ENCODE peak calls at places on chromosomes 4 and X, in ten cellular contexts. F, S, G, P, M, U, T, X, C and B are unnamed samples.

GRCh38 chr4:41797260-41797659 is 48.7 kb upstream of the PHOX2B start:
- DNase-seq in S (no peak), G (no peak), M (no peak), U (no peak), X (no peak), P (no peak), T (no peak), F (no peak), C (no peak), B (no peak)

GRCh38 chrX:135340827-135341226 is 31.5 kb downstream of the ETDC start:
- DNase-seq in P (no peak), C (no peak), X (peak), G (no peak), M (no peak), F (peak), S (peak), T (no peak), U (no peak), B (no peak)

GRCh38 chrX:153932220-153932915 is 2.5 kb downstream of the NAA10 start:
- DNase-seq in G (no peak), C (no peak), X (no peak), P (no peak), F (no peak), S (no peak), T (no peak), M (no peak), U (no peak), B (no peak)

GRCh38 chrX:23662853-23663252 is 4.4 kb upstream of the PRDX4 start:
- DNase-seq in F (peak), T (no peak), X (peak), P (no peak), C (no peak), S (peak), M (peak), U (no peak), G (no peak), B (peak)

GRCh38 chrX:20511792-20512191 is 245.1 kb upstream of the RPS6KA3 start:
- DNase-seq in S (no peak), C (no peak), M (no peak), G (no peak), U (no peak), T (no peak), X (no peak), P (no peak), F (no peak), B (no peak)

GRCh38 chrX:4253092-4253491 is 539.6 kb upstream of the PRKX start:
- DNase-seq in T (no peak), S (no peak), U (no peak), G (no peak), P (no peak), C (no peak), X (no peak), M (no peak), F (no peak), B (no peak)

GRCh38 chr4:88818650-88819470 is 121.2 kb upstream of the NAP1L5 start:
- DNase-seq in M (peak), C (peak), F (peak), G (peak), P (peak), S (peak), T (no peak), U (peak), X (peak), B (peak)

GRCh38 chrX:100895365-100896075 is 21.4 kb upstream of the NOX1 start:
- DNase-seq in S (peak), T (no peak), P (peak), C (peak), M (peak), G (peak), U (peak), X (peak), F (peak), B (peak)

GRCh38 chrX:113399501-113400192 is 559.0 kb upstream of the AMOT start:
- DNase-seq in U (no peak), C (no peak), S (no peak), X (peak), M (no peak), T (no peak), P (no peak), G (peak), F (peak), B (no peak)

GRCh38 chrX:39459204-39459603 is 638.6 kb downstream of the BCOR start:
- DNase-seq in F (no peak), S (no peak), X (no peak), U (no peak), T (no peak), C (no peak), P (no peak), M (no peak), G (no peak), B (no peak)

GRCh38 chr4:40199179-40199670 is 2.4 kb downstream of the RHOH start:
- DNase-seq in U (no peak), G (no peak), X (no peak), S (no peak), F (no peak), P (no peak), M (no peak), C (no peak), T (no peak), B (no peak)

GRCh38 chr4:12170308-12170707 is 741.6 kb upstream of the HS3ST1 start:
- DNase-seq in U (no peak), T (no peak), M (no peak), C (no peak), F (no peak), S (no peak), G (no peak), X (no peak), P (no peak), B (no peak)

GRCh38 chr4:7703669-7704068 is 236.0 kb downstream of the AFAP1 start:
- DNase-seq in M (no peak), S (no peak), T (no peak), U (no peak), C (no peak), X (no peak), P (no peak), G (no peak), F (no peak), B (no peak)

GRCh38 chr4:7705602-7706001 is 234.1 kb downstream of the AFAP1 start:
- DNase-seq in C (no peak), F (no peak), G (no peak), T (no peak), P (no peak), X (no peak), M (no peak), S (no peak), U (no peak), B (no peak)

GRCh38 chr4:7704091-7704490 is 235.6 kb downstream of the AFAP1 start:
- DNase-seq in C (no peak), P (no peak), G (no peak), F (no peak), S (no peak), T (no peak), U (no peak), X (no peak), M (no peak), B (no peak)

GRCh38 chr4:7704625-7705024 is 235.0 kb downstream of the AFAP1 start:
- DNase-seq in P (no peak), S (no peak), G (no peak), M (no peak), X (no peak), T (no peak), C (no peak), U (no peak), F (no peak), B (no peak)

DNA sequence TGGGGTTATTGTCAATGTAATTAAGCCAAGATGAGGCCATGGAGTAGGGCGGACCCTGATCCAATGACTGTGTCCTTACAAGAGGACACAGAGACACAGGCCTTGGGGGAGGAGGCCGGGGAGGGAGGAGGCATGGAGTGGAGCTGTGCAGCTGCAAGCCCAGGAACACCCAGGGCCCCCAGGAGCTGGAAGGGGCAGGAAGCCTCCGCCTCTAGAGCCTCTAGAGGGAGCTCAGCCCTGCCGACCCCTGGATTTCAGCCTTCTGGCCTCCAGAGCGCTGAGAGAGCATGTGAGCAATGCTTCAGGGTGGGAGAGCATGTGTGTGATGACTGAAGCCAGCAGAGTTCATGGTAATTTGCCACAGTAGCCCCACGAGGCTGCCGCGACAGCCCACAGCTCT is 234.6 kb downstream of the AFAP1 start:
- DNase-seq in M (no peak), U (peak), S (no peak), T (no peak), P (no peak), F (no peak), C (no peak), G (no peak), X (peak), B (no peak)
- TF ChIP-seq CTCF in M (no peak), U (no peak), S (no peak), T (no peak), P (no peak), F (no peak), C (peak), G (no peak), X (no peak), B (no peak)

DNA sequence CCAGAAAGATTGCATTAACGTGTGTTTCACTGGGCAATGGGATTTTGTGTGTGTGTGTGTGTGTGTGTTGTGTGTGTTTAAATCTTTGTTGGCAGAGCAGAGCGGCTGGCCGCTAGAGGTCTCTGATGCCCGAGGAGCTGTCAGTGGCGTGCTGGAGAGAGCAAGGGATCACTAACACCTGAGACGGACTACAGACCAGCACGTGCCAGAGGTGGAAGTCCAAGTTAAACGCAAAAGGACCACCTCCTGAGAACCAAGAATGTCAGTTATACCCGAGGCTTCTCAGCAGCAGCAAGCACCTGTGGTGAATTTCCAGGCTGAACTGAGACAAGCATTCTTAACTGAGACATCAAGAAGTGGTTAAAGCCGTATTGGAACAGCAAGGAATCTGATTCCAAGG is 9.0 kb upstream of the SLC25A14 start:
- DNase-seq in S (peak), T (no peak), U (peak), F (peak), P (peak), X (peak), M (peak), G (peak), C (peak), B (peak)
- TF ChIP-seq CTCF in S (peak), T (no peak), U (peak), F (peak), P (no peak), X (peak), M (peak), G (peak), C (peak), B (peak)

GRCh38 chr4:6609415-6610079 is 30.9 kb upstream of the MRFAP1 start:
- DNase-seq in S (no peak), T (no peak), C (no peak), X (no peak), F (no peak), M (no peak), U (no peak), G (no peak), P (no peak), B (no peak)

GRCh38 chr4:6613676-6614651 is 26.5 kb upstream of the MRFAP1 start:
- DNase-seq in X (no peak), F (no peak), C (no peak), U (no peak), G (no peak), T (no peak), M (no peak), S (no peak), P (no peak), B (no peak)

GRCh38 chr4:6612961-6613675 is 27.4 kb upstream of the MRFAP1 start:
- DNase-seq in U (no peak), X (no peak), C (no peak), F (no peak), T (no peak), G (no peak), M (no peak), P (no peak), S (no peak), B (no peak)

GRCh38 chr4:6608758-6609414 is 31.6 kb upstream of the MRFAP1 start:
- DNase-seq in U (peak), M (no peak), T (no peak), X (no peak), F (no peak), C (peak), P (peak), S (no peak), G (no peak), B (no peak)

GRCh38 chr4:6610856-6611430 is 29.5 kb upstream of the MRFAP1 start:
- DNase-seq in P (no peak), U (no peak), S (no peak), C (no peak), M (no peak), X (no peak), G (no peak), T (no peak), F (no peak), B (no peak)
- TF ChIP-seq CTCF in P (no peak), U (no peak), S (no peak), C (no peak), M (no peak), X (no peak), G (no peak), T (no peak), F (no peak), B (no peak)

DNA sequence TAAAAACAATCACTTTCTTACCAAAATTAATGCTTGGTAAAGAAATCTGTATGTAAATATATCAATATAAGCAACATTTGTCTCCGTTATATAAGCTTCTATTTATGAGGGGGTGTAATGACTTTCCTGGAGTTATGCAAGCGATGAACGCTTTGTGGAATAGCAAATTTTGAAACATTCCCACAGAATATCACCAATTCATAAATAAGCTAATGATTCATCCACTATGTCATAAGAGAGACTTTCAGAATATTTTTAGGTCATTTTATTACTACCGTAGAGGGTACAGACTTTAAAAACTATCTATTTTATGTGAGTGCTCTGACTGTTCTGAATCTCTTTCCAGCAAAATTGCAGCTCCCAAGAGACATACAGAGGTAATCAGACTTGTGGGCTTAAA is 179.5 kb upstream of the FTHL17 start:
- DNase-seq in X (no peak), F (peak), U (no peak), P (no peak), G (no peak), C (no peak), T (no peak), M (no peak), S (peak), B (peak)
- TF ChIP-seq CTCF in X (no peak), F (no peak), U (no peak), P (no peak), G (no peak), C (no peak), T (no peak), M (no peak), S (no peak), B (no peak)

GRCh38 chrX:18410038-18410437 is 15.4 kb upstream of the CDKL5 start:
- DNase-seq in U (no peak), T (no peak), F (peak), M (peak), X (peak), G (peak), P (no peak), C (peak), S (peak), B (peak)
- TF ChIP-seq CTCF in U (no peak), T (no peak), F (peak), M (peak), X (peak), G (peak), P (no peak), C (peak), S (peak), B (peak)

DNA sequence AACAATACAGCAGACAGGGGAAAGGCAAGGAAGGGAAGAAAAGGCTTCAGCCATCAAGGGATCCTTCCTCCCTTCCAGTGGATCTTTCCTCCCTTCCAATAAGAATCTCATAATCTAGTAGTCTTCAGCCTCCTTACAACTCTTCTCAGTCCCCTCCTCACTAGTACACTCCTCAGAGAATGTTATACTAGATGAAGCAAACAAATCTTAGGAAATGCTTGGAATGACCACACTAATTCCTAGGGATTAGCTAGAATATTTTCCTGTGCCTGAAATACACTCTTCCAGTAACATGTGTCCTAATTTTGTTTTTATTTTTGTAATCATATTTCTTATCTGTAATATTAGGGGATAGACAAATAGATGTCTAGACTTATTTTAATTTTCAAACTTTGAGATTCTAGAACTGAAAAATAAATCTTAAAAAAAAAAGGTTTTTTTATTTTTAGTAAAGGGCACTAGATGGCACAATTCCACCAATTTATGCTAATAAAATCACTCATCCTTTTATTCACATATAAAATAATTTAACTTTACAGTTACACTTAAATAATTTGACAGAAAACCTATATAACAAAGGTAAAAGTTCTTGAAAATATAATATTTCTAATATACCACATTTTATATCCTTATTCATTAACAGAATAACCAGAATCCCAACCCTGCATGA is 7.0 kb upstream of the STPG2 start:
- DNase-seq in T (no peak), X (peak), M (peak), P (no peak), S (peak), F (peak), C (no peak), U (no peak), G (no peak), B (peak)
- TF ChIP-seq CTCF in T (no peak), X (no peak), M (no peak), P (peak), S (peak), F (peak), C (no peak), U (no peak), G (peak), B (peak)

GRCh38 chr4:180462116-180462515 is 1781.1 kb upstream of the TENM3 start:
- DNase-seq in T (no peak), U (no peak), M (no peak), G (no peak), C (no peak), F (no peak), X (no peak), S (no peak), P (no peak), B (no peak)

GRCh38 chr4:180455226-180455625 is 1788.0 kb upstream of the TENM3 start:
- DNase-seq in S (no peak), U (no peak), C (no peak), F (no peak), P (no peak), T (no peak), M (peak), X (no peak), G (no peak), B (no peak)

DNA sequence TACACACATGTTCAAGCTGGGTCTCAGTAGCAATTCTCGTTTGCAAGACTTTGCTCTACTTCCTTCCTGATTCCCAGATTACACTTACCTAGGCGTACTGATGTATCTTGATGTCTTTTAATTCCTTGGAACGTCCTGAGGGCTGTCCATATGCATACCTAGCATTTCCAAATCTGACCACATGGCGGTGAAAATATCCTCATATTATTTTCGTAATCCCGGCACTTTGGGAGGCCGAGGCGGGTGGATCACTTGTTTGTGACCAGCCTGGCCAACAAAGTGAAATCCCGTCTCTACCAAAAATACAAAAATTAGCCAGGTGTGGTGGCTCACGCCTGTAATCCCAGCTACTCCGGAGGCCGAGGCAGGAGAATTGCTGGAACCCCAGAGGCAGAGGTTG is 1786.3 kb upstream of the TENM3 start:
- DNase-seq in G (no peak), F (no peak), P (no peak), S (no peak), C (no peak), T (no peak), X (no peak), M (no peak), U (no peak), B (peak)
- TF ChIP-seq CTCF in G (no peak), F (no peak), P (peak), S (no peak), C (peak), T (no peak), X (no peak), M (no peak), U (no peak), B (no peak)

GRCh38 chr4:144754562-144755410 is 108.8 kb downstream of the HHIP start:
- DNase-seq in M (peak), C (peak), P (peak), T (no peak), X (peak), S (peak), F (peak), G (peak), U (no peak), B (peak)
- TF ChIP-seq CTCF in M (peak), C (peak), P (no peak), T (no peak), X (peak), S (peak), F (peak), G (peak), U (peak), B (peak)

DNA sequence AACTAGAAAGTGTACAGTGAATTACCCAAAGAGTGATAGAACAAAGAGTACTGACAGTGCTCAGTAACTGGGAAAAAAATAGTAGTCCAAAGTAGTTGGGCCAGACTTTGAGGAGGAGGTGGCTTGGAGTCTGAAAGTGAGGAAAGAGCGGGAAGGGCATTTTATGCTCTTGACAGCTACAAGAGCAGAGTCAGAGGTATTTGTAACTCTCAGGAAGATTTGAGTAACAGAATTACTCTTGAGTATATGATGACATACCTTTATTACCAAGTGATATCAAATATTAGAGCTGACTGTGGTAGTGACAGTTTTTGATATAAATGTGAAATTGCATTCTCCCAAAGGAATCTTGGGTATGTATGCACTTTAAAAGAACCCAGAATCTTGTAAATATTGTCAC is 2.2 kb downstream of the SLAIN2 start:
- DNase-seq in P (no peak), T (no peak), G (no peak), F (peak), X (peak), C (no peak), U (no peak), M (no peak), S (peak), B (no peak)
- TF ChIP-seq CTCF in P (no peak), T (no peak), G (no peak), F (no peak), X (no peak), C (no peak), U (no peak), M (no peak), S (no peak), B (no peak)